ENCODE peak calls at places on chromosomes 7 and 10, in five cellular contexts. N is HCT116, Z is neuronal stem cell, A is astrocyte, V is BJ. T is an unnamed sample. For H3K36me3, the result is how much of the 10 kb centered on the place peaks cover.

GRCh38 chr7:128206747-128207500 is 34.2 kb upstream of the LEP start:
- DNase-seq in N (no peak), V (no peak), A (no peak), Z (no peak), T (no peak)

GRCh38 chr10:87642988-87643387 is 16.7 kb upstream of the PAPSS2 start:
- DNase-seq in N (no peak), A (no peak), V (no peak), Z (no peak), T (no peak)

GRCh38 chr7:157032128-157032527 is 21.7 kb upstream of the MNX1 start:
- DNase-seq in N (no peak), V (no peak), Z (no peak), A (no peak), T (no peak)

GRCh38 chr7:117997862-117998825 is 124.9 kb upstream of the CTTNBP2 start:
- DNase-seq in A (peak), V (no peak), N (no peak), Z (no peak), T (peak)

GRCh38 chr7:143361552-143362125 is 874 bp downstream of the FAM131B start:
- DNase-seq in A (no peak), V (no peak), Z (peak), N (no peak), T (no peak)

GRCh38 chr10:3468919-3469638 is 296.5 kb upstream of the PITRM1 start:
- DNase-seq in N (peak), Z (no peak), A (peak), V (peak), T (peak)

GRCh38 chr7:18315241-18315640 is 180.3 kb upstream of the HDAC9 start:
- DNase-seq in Z (no peak), N (no peak), V (no peak), A (no peak), T (no peak)

GRCh38 chr10:47402681-47403301 is 18.7 kb upstream of the ZNF488 start:
- DNase-seq in V (peak), N (peak), A (peak), Z (peak), T (peak)

GRCh38 chr10:100341953-100342626 is 4.9 kb upstream of the SCD start:
- DNase-seq in A (no peak), N (peak), Z (peak), V (no peak), T (peak)

GRCh38 chr7:100093054-100093453 is 4.3 kb downstream of the COPS6 start:
- DNase-seq in N (no peak), A (no peak), V (no peak), Z (no peak), T (no peak)

DNA sequence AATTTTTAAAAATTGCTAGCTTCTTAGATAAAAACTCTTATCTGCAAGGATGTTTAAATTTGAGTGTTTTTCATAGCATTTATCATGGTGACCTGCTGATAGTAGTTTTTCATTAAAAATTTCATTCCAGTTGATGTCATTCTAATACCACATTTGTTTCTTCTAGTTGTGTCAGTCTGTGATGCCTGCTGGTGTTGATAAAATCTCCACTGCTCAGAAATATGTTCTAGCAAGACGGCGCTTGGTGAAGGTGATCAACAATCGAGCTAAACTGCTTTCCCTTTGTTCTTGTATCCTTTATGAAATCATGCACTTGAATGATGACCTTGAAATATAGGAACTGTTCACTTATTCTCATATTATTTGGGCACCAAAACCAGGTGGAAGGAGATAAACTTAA is 17.6 kb upstream of the STMP1 start:
- DNase-seq in A (no peak), Z (no peak), V (no peak), N (no peak), T (no peak)
- H3K36me3 ChIP-seq in A (under half), Z (half or more), V (under half), N (under half), T (under half)

GRCh38 chr10:132166216-132166950 is 20.4 kb upstream of the DPYSL4 start:
- DNase-seq in N (no peak), V (no peak), Z (no peak), A (no peak), T (no peak)
- H3K36me3 ChIP-seq in N (under half), V (under half), Z (under half), A (under half), T (under half)

DNA sequence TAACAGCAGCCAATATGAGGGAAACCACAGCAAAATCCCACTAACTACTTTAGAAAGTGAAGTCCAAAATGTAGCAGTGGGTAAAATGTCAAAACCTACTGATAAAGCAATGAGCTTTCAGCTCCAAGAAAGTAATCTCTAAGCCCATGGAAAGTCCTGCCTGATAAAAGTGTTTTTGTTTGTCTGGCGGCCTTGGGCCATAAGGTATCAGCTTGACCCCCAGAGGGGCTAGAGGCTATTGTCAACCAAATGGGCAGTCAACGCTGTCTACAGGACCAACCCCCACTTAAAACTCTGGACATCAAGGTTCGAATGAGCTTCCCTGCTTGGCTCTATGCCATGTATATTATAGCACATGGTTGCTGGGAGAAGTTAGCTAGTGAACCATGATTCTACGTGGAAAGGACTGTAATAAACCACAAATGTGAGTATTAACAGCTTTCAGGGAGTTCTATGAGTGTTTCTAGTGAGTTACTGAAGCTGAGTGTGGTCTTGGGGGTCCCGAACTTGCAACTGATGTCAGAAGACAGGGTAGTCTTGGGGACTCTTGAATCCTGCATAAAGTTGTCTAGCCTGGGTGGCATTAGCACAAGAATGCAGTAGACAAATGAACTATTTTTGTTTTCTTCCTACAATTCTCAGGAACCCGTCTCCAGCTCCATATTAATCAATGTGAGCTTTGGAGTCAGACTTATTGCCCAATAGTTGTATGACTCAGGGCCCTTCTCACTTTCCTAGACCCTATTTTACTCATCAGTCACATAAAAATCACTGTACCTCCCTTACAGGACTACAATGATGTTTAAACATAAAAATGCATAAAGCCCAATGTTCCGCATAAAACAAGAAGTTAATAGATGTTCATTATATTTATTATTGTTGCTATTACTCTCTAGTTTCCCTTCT is 164.9 kb downstream of the DGKI start:
- DNase-seq in A (peak), N (no peak), Z (no peak), V (peak), T (peak)
- H3K36me3 ChIP-seq in A (under half), N (under half), Z (under half), V (under half), T (under half)

GRCh38 chr10:71846816-71847215 is 4.2 kb downstream of the PSAP start:
- DNase-seq in Z (no peak), A (no peak), N (no peak), V (no peak), T (no peak)

GRCh38 chr10:71848325-71849277 is 2.5 kb downstream of the PSAP start:
- DNase-seq in Z (no peak), V (no peak), N (no peak), A (peak), T (no peak)

GRCh38 chr10:71845410-71846406 is 5.3 kb downstream of the PSAP start:
- DNase-seq in N (no peak), Z (no peak), A (no peak), V (no peak), T (no peak)

GRCh38 chr10:71849461-71849908 is 1.6 kb downstream of the PSAP start:
- DNase-seq in A (no peak), V (no peak), N (no peak), Z (no peak), T (no peak)

GRCh38 chr10:71847418-71847817 is 3.6 kb downstream of the PSAP start:
- DNase-seq in A (no peak), V (no peak), Z (no peak), N (no peak), T (no peak)
- H3K36me3 ChIP-seq in A (under half), V (under half), Z (under half), N (under half), T (under half)

T was measured in brain microvascular endothelial cell.